ENCODE peak calls at places on chromosomes 6 and 20, in four cellular contexts. V is H1, J is HepG2, E is K562. N is an unnamed sample.

GRCh38 chr20:13838664-13839063 is 53.8 kb downstream of the NDUFAF5 start:
- DNase-seq in J (no peak), E (no peak), V (no peak), N (no peak)

GRCh38 chr20:45816951-45817651 is 4.7 kb downstream of the UBE2C start:
- DNase-seq in J (no peak), E (no peak), V (no peak), N (no peak)

GRCh38 chr6:32154514-32155161 is 697 bp downstream of the PPT2 start:
- DNase-seq in V (no peak), J (peak; percentile 86), E (peak; percentile 85), N (peak; percentile 71)

GRCh38 chr6:148415511-148416286 is 73.1 kb downstream of the SASH1 start:
- DNase-seq in J (no peak), V (no peak), E (no peak), N (no peak)

GRCh38 chr6:135183532-135184440 is 2.7 kb downstream of the MYB start:
- DNase-seq in E (peak; percentile 75), V (no peak), J (peak; percentile 55), N (peak; percentile 64)

GRCh38 chr20:37356387-37356786 is 10.4 kb downstream of the SRC start:
- DNase-seq in J (no peak), V (no peak), E (no peak), N (no peak)

GRCh38 chr6:114131943-114132342 is 161.0 kb upstream of the HDAC2 start:
- DNase-seq in E (no peak), J (no peak), V (no peak), N (no peak)

GRCh38 chr6:134880487-134881190 is 69.3 kb downstream of the ALDH8A1 start:
- DNase-seq in J (no peak), V (no peak), E (no peak), N (no peak)

GRCh38 chr6:88380083-88380482 is 213.9 kb upstream of the CNR1 start:
- DNase-seq in J (no peak), V (no peak), E (no peak), N (peak; percentile 23)

GRCh38 chr20:17660667-17661066 is 21.4 kb downstream of the RRBP1 start:
- DNase-seq in E (no peak), J (no peak), V (no peak), N (no peak)

GRCh38 chr20:47133809-47134456 is 222.6 kb downstream of the ZMYND8 start:
- DNase-seq in E (no peak), J (no peak), V (no peak), N (peak; percentile 59)

GRCh38 chr6:151509048-151509447 is 15.2 kb downstream of the CCDC170 start:
- DNase-seq in E (no peak), J (no peak), V (no peak), N (no peak)

GRCh38 chr6:112113918-112114317 is 26.5 kb downstream of the FAM229B start:
- DNase-seq in J (no peak), E (no peak), V (no peak), N (no peak)

GRCh38 chr6:100346203-100346602 is 118.5 kb downstream of the SIM1 start:
- DNase-seq in J (no peak), V (no peak), E (no peak), N (no peak)

GRCh38 chr6:132931937-132932336 is 117.6 kb downstream of the RPS12 start:
- DNase-seq in V (no peak), J (no peak), E (no peak), N (no peak)

GRCh38 chr20:1619861-1620444 is at the start of gene SIRPB1:
- DNase-seq in E (peak; percentile 0), J (peak; percentile 0), V (no peak), N (no peak)

DNA sequence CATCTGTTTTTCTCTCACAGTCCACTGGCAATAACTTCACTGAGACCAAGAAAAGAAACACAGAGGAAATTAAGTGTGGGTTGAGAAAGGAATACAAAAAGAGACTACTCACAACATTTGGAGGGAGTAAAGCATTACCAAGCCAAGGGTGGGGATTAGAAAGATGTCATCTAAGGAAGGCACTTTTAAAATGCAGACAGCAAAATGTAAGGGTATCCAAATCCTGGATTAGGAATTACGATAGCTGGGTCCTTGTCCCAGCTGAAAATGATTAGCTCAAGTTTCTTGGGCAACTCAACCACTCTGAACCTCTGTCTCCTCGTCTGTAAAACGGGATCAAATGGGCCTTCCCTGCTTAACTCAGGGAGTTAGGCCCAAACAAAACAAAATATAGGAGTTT is 2.2 kb downstream of the LEMD2 start:
- DNase-seq in V (no peak), J (no peak), E (no peak), N (no peak)
- H3K4me3 ChIP-seq in V (peak overlapping the region; percentile 1), J (no peak overlapping the region), E (no peak overlapping the region), N (no peak overlapping the region)

GRCh38 chr6:118660218-118660569 is 8.8 kb upstream of the CEP85L start:
- DNase-seq in V (no peak), E (peak; percentile 80), J (no peak), N (no peak)
- TF ChIP-seq JUN in V (no peak), E (no peak), J (no peak), N (no peak)

GRCh38 chr6:29516108-29516507 is 28.4 kb upstream of the MAS1L start:
- DNase-seq in J (no peak), E (no peak), V (no peak), N (no peak)
- TF ChIP-seq CEBPB in J (no peak), E (no peak), V (no peak), N (no peak)

GRCh38 chr6:45737331-45738056 is 278.2 kb downstream of the CLIC5 start:
- DNase-seq in E (no peak), J (no peak), V (no peak), N (no peak)
- H3K4me3 ChIP-seq in E (no peak overlapping the region), J (no peak overlapping the region), V (no peak overlapping the region), N (no peak overlapping the region)

DNA sequence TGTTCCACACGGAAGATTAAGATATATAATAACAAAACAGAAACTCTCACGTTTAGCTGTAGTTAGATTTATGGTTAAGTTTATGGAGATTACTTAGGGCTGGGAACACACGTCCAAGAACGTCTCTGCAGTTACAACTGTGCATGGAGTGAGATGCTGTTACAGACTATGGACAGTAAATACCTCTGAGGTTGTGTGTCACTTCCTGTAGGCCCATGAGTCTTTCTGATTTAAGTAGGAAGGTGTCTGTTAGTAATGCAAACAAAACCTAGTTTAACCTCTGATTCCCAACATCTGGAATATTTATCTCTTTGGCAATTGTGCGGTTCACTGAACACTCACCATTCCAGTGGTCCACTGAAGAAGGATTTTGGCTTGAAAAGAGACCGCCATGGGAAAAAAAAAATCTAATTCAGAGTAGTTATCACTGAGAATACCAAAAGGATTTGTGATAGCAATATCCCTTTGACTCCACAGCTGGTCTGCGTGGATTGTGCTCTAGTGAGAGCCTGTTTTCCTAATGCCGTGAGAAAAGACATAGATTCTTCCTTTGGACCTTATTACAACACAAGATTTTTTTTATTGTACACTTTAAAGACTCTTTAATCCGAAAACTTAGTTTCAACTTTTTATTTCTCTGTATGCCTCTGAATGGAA is 478.2 kb upstream of the CITED2 start:
- DNase-seq in J (no peak), V (no peak), E (no peak), N (no peak)
- TF ChIP-seq JUN in J (no peak), V (no peak), E (no peak), N (no peak)

GRCh38 chr20:62957136-62958117 is 4.9 kb downstream of the SLC17A9 start:
- DNase-seq in E (no peak), J (no peak), V (no peak), N (no peak)

GRCh38 chr20:62959998-62960436 is 7.5 kb downstream of the SLC17A9 start:
- DNase-seq in E (no peak), J (no peak), V (no peak), N (no peak)

GRCh38 chr20:62961310-62961783 is 8.8 kb downstream of the SLC17A9 start:
- DNase-seq in J (no peak), V (no peak), E (peak; percentile 48), N (no peak)

GRCh38 chr20:62958388-62959100 is 6.0 kb downstream of the SLC17A9 start:
- DNase-seq in E (no peak), J (no peak), V (no peak), N (no peak)

GRCh38 chr20:62959101-62959971 is 6.8 kb downstream of the SLC17A9 start:
- DNase-seq in V (no peak), E (no peak), J (no peak), N (no peak)
- TF ChIP-seq CEBPB in V (no peak), E (no peak), J (no peak), N (no peak)

DNA sequence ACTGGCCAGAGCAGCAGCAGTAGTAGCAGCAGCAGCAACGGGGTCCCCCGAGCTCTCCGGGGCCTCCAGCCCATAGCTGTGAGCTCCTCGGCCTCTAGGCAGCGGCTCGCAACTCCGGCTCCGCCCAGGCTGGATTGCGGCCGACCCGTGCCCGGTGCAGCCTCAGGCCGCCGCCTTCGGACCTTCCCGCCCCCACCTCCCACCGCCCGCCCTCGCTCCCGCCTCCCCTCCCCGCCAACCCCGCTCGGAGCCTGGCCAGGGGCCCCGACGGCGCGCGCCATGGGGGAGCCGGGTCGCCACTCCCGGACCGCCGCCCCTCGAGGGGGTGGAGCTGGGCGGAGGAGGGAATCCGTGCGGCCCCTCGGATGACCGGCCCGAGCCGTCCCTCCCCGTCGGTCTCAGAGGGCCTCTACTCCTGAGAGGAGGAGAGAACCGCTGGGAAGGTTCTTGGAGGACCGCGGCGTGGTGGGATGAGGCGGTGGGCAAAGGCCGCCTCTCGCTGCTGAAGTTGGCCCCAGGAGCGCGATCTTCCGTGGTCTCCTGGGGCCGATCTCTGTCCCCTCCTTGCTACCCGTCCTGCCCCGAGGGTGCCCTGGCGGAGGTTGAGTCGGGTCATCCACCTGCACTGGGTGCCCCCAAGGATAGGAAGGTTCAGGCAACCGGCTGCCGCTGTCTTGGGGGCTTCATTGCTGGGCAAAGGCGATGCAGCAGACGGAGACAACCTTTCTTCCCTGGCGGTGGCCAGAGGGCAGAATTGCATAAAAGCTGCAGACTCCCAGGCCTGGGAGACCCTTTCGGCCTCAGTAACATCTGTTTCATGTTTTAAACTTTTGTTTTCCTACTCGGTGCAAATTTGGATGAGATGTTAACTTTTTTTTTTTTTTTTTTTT is at the start of gene ADAM33:
- DNase-seq in J (no peak), E (peak; percentile 66), V (no peak), N (no peak)
- H3K4me3 ChIP-seq in J (no peak within 1 kb of the TSS), E (no peak within 1 kb of the TSS), V (peak within 1 kb of the TSS; percentile 65), N (no peak within 1 kb of the TSS)

GRCh38 chr20:34177060-34177459 is 64.2 kb upstream of the ASIP start:
- DNase-seq in V (no peak), J (no peak), E (no peak), N (no peak)

GRCh38 chr20:34175879-34176278 is 63.8 kb upstream of the EIF2S2 start:
- DNase-seq in V (no peak), J (no peak), E (no peak), N (no peak)

GRCh38 chr20:34181484-34181883 is 59.7 kb upstream of the ASIP start:
- DNase-seq in E (no peak), J (no peak), V (no peak), N (no peak)

GRCh38 chr20:34179636-34180360 is 61.4 kb upstream of the ASIP start:
- DNase-seq in E (no peak), J (no peak), V (no peak), N (peak; percentile 8)

DNA sequence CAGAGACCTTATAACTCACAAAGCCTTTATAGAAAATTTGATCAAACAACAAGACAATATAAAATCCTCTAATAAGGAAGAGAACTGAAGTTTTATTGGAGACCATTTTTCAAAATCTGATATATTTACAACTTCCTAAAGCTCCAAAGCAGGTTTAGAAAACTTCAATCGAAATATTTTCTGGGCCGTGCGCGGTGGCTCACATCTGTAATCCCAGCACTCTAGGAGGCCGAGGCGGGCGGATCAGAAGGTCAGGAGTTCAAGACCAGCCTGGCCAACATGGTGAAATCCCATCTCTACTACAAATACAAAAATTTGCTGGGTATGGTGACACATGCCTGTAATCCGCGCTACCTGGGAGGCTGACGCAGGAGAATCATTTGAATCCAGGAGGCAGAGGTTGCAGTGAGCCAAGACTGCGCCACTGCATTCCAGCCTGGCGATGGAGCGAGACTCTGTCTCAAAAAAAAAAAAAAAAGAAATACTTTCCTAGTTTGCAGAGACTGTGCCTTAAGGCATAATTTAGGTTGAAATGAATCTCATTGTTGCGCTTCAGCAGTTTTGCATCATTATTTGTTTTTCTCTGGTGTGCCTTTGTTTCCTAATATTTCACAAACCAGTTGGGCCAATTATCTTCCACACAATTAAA is 60.6 kb upstream of the ASIP start:
- DNase-seq in V (no peak), E (no peak), J (no peak), N (no peak)
- TF ChIP-seq JUN in V (no peak), E (no peak), J (no peak), N (no peak)